ENCODE peak calls at places on chromosomes 7 and 10, in six cellular contexts. One of them, this sample, is unnamed.
A peak's percentile ranks its signal among the peaks of the same experiment; 100 is the strongest.

GRCh38 chr7:129778770-129779601 is 167.5 kb downstream of the NRF1 start:
- DNase-seq in AG10803: no peak
- DNase-seq in astrocyte of the cerebellum: no peak
- DNase-seq in epithelial cell of esophagus: peak; percentile 50
- DNase-seq in fibroblast of lung: no peak
- DNase-seq in mucosa of descending colon: no peak
- DNase-seq in this sample: no peak

GRCh38 chr10:77416327-77417135 is 221.1 kb downstream of the KCNMA1 start:
- DNase-seq in epithelial cell of esophagus: peak; percentile 46
- DNase-seq in fibroblast of lung: peak; percentile 95
- DNase-seq in mucosa of descending colon: no peak
- DNase-seq in AG10803: peak; percentile 95
- DNase-seq in astrocyte of the cerebellum: peak; percentile 76
- DNase-seq in this sample: no peak

GRCh38 chr10:94104316-94105060 is 110.8 kb downstream of the PLCE1 start:
- DNase-seq in fibroblast of lung: peak; percentile 26
- DNase-seq in mucosa of descending colon: no peak
- DNase-seq in astrocyte of the cerebellum: no peak
- DNase-seq in AG10803: no peak
- DNase-seq in epithelial cell of esophagus: peak; percentile 17
- DNase-seq in this sample: no peak

GRCh38 chr10:71218046-71218832 is 5.9 kb downstream of the UNC5B start:
- DNase-seq in fibroblast of lung: peak; percentile 84
- DNase-seq in astrocyte of the cerebellum: no peak
- DNase-seq in AG10803: peak; percentile 57
- DNase-seq in epithelial cell of esophagus: peak; percentile 76
- DNase-seq in mucosa of descending colon: no peak
- DNase-seq in this sample: no peak

GRCh38 chr7:152956006-152956405 is 196.5 kb downstream of the ACTR3B start:
- DNase-seq in mucosa of descending colon: no peak
- DNase-seq in astrocyte of the cerebellum: no peak
- DNase-seq in AG10803: no peak
- DNase-seq in fibroblast of lung: no peak
- DNase-seq in epithelial cell of esophagus: no peak
- DNase-seq in this sample: no peak

GRCh38 chr7:151793531-151793935 is 83.4 kb downstream of the PRKAG2 start:
- DNase-seq in epithelial cell of esophagus: no peak
- DNase-seq in astrocyte of the cerebellum: no peak
- DNase-seq in mucosa of descending colon: no peak
- DNase-seq in fibroblast of lung: no peak
- DNase-seq in AG10803: peak; percentile 25
- DNase-seq in this sample: no peak

GRCh38 chr10:30829921-30830671 is 200.5 kb upstream of the LYZL2 start:
- DNase-seq in epithelial cell of esophagus: peak; percentile 13
- DNase-seq in mucosa of descending colon: no peak
- DNase-seq in AG10803: peak; percentile 67
- DNase-seq in astrocyte of the cerebellum: no peak
- DNase-seq in fibroblast of lung: peak; percentile 36
- DNase-seq in this sample: no peak

GRCh38 chr7:114929570-114929969 is 7.7 kb downstream of the MDFIC start:
- DNase-seq in fibroblast of lung: no peak
- DNase-seq in epithelial cell of esophagus: no peak
- DNase-seq in astrocyte of the cerebellum: no peak
- DNase-seq in AG10803: no peak
- DNase-seq in mucosa of descending colon: no peak
- DNase-seq in this sample: no peak

GRCh38 chr7:141333459-141333858 is 217.8 kb upstream of the AGK start:
- DNase-seq in mucosa of descending colon: no peak
- DNase-seq in fibroblast of lung: no peak
- DNase-seq in AG10803: no peak
- DNase-seq in astrocyte of the cerebellum: no peak
- DNase-seq in epithelial cell of esophagus: no peak
- DNase-seq in this sample: no peak

GRCh38 chr7:23462846-23463245 is 7.4 kb downstream of the IGF2BP3 start:
- DNase-seq in mucosa of descending colon: no peak
- DNase-seq in fibroblast of lung: peak; percentile 64
- DNase-seq in epithelial cell of esophagus: peak; percentile 49
- DNase-seq in AG10803: peak; percentile 44
- DNase-seq in astrocyte of the cerebellum: no peak
- DNase-seq in this sample: no peak

GRCh38 chr7:93147358-93147757 is 827 bp downstream of the SAMD9L start:
- DNase-seq in fibroblast of lung: peak; percentile 69
- DNase-seq in AG10803: peak; percentile 56
- DNase-seq in mucosa of descending colon: no peak
- DNase-seq in astrocyte of the cerebellum: no peak
- DNase-seq in epithelial cell of esophagus: peak; percentile 21
- DNase-seq in this sample: no peak

GRCh38 chr10:78656815-78657621 is 411.7 kb upstream of the ZMIZ1 start:
- DNase-seq in epithelial cell of esophagus: no peak
- DNase-seq in AG10803: no peak
- DNase-seq in mucosa of descending colon: no peak
- DNase-seq in astrocyte of the cerebellum: no peak
- DNase-seq in fibroblast of lung: peak; percentile 62
- DNase-seq in this sample: no peak

GRCh38 chr10:102647433-102648268 is 3.4 kb downstream of the TRIM8 start:
- DNase-seq in AG10803: no peak
- DNase-seq in mucosa of descending colon: no peak
- DNase-seq in fibroblast of lung: no peak
- DNase-seq in epithelial cell of esophagus: no peak
- DNase-seq in astrocyte of the cerebellum: no peak
- DNase-seq in this sample: no peak

GRCh38 chr7:112668561-112668960 is 121.6 kb downstream of the TMEM168 start:
- DNase-seq in astrocyte of the cerebellum: no peak
- DNase-seq in mucosa of descending colon: no peak
- DNase-seq in AG10803: peak; percentile 14
- DNase-seq in fibroblast of lung: no peak
- DNase-seq in epithelial cell of esophagus: no peak
- DNase-seq in this sample: no peak

GRCh38 chr7:112669306-112669705 is 120.9 kb downstream of the TMEM168 start:
- DNase-seq in mucosa of descending colon: no peak
- DNase-seq in fibroblast of lung: no peak
- DNase-seq in epithelial cell of esophagus: peak; percentile 46
- DNase-seq in astrocyte of the cerebellum: no peak
- DNase-seq in AG10803: no peak
- DNase-seq in this sample: no peak

DNA sequence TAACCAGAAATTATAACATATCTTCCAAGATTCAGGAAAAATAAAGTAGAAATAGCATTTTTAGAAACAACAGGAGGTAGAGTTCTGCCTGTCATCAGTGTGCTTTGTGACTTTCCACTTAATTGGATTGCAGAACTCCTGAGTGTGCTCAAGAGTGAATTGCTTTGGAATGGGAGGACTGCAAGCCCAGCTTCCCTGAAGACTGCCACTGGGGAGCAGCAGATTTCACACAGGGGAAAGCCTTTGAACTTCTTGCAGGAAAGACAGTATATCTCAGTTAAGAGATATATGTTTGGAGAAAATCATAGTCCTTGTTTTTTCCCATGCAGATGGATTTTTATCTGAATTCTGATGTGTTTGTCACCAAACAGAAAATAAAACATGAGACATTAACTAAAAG is 124.5 kb downstream of the TMEM168 start:
- DNase-seq in epithelial cell of esophagus: peak; percentile 45
- DNase-seq in AG10803: peak; percentile 8
- DNase-seq in fibroblast of lung: no peak
- DNase-seq in mucosa of descending colon: no peak
- DNase-seq in astrocyte of the cerebellum: peak; percentile 11
- DNase-seq in this sample: no peak
- TF ChIP-seq CTCF in epithelial cell of esophagus: peak; percentile 64
- TF ChIP-seq CTCF in AG10803: no peak
- TF ChIP-seq CTCF in fibroblast of lung: peak; percentile 24
- TF ChIP-seq CTCF in mucosa of descending colon: peak; percentile 14
- TF ChIP-seq CTCF in astrocyte of the cerebellum: peak; percentile 43
- TF ChIP-seq CTCF in this sample: peak; percentile 45

GRCh38 chr7:127251048-127251451 is 1.7 kb downstream of the GRM8 start:
- DNase-seq in fibroblast of lung: no peak
- DNase-seq in mucosa of descending colon: no peak
- DNase-seq in astrocyte of the cerebellum: no peak
- DNase-seq in AG10803: no peak
- DNase-seq in epithelial cell of esophagus: no peak
- DNase-seq in this sample: no peak
- H3K4me3 ChIP-seq in fibroblast of lung: no peak overlapping the region
- H3K4me3 ChIP-seq in mucosa of descending colon: no peak overlapping the region
- H3K4me3 ChIP-seq in astrocyte of the cerebellum: no peak overlapping the region
- H3K4me3 ChIP-seq in AG10803: no peak overlapping the region
- H3K4me3 ChIP-seq in epithelial cell of esophagus: no peak overlapping the region
- H3K4me3 ChIP-seq in this sample: no peak overlapping the region

GRCh38 chr7:125899577-125899976 is 970.0 kb upstream of the POT1 start:
- DNase-seq in astrocyte of the cerebellum: no peak
- DNase-seq in fibroblast of lung: no peak
- DNase-seq in mucosa of descending colon: no peak
- DNase-seq in AG10803: no peak
- DNase-seq in epithelial cell of esophagus: no peak
- DNase-seq in this sample: no peak
- TF ChIP-seq CTCF in astrocyte of the cerebellum: no peak
- TF ChIP-seq CTCF in fibroblast of lung: no peak
- TF ChIP-seq CTCF in mucosa of descending colon: no peak
- TF ChIP-seq CTCF in AG10803: no peak
- TF ChIP-seq CTCF in epithelial cell of esophagus: no peak
- TF ChIP-seq CTCF in this sample: no peak

DNA sequence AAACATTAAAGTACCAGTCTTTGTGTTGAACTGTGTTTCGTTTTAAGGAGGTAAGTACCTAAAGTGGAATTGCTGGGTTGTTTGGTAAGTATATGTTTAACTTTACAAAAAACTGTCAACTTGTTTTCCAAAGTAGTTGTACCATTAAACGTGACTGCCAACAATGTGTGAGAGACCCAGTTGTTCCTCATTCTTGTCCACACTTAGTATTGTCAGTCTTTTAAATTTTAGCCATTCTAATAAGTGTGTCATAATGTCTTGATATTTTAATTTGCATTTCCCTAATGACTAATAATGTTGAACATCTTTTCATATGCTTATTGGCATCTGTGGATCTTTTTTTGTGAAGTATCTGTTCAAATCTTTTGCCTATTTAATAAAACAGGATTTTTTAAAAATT is 74.3 kb downstream of the POLL start:
- DNase-seq in mucosa of descending colon: no peak
- DNase-seq in AG10803: no peak
- DNase-seq in epithelial cell of esophagus: no peak
- DNase-seq in fibroblast of lung: no peak
- DNase-seq in astrocyte of the cerebellum: no peak
- DNase-seq in this sample: no peak
- H3K4me3 ChIP-seq in mucosa of descending colon: no peak overlapping the region
- H3K4me3 ChIP-seq in AG10803: no peak overlapping the region
- H3K4me3 ChIP-seq in epithelial cell of esophagus: no peak overlapping the region
- H3K4me3 ChIP-seq in fibroblast of lung: no peak overlapping the region
- H3K4me3 ChIP-seq in astrocyte of the cerebellum: no peak overlapping the region
- H3K4me3 ChIP-seq in this sample: no peak overlapping the region

GRCh38 chr10:27225011-27225590 is 15.5 kb downstream of the ACBD5 start:
- DNase-seq in AG10803: no peak
- DNase-seq in fibroblast of lung: no peak
- DNase-seq in mucosa of descending colon: no peak
- DNase-seq in epithelial cell of esophagus: no peak
- DNase-seq in astrocyte of the cerebellum: no peak
- DNase-seq in this sample: no peak
- TF ChIP-seq CTCF in AG10803: no peak
- TF ChIP-seq CTCF in fibroblast of lung: no peak
- TF ChIP-seq CTCF in mucosa of descending colon: no peak
- TF ChIP-seq CTCF in epithelial cell of esophagus: no peak
- TF ChIP-seq CTCF in astrocyte of the cerebellum: no peak
- TF ChIP-seq CTCF in this sample: no peak

GRCh38 chr10:22710139-22710745 is 4.1 kb downstream of the PIP4K2A start:
- DNase-seq in fibroblast of lung: no peak
- DNase-seq in astrocyte of the cerebellum: no peak
- DNase-seq in AG10803: no peak
- DNase-seq in mucosa of descending colon: no peak
- DNase-seq in epithelial cell of esophagus: no peak
- DNase-seq in this sample: no peak

GRCh38 chr10:22711373-22711772 is 3.0 kb downstream of the PIP4K2A start:
- DNase-seq in AG10803: no peak
- DNase-seq in epithelial cell of esophagus: no peak
- DNase-seq in fibroblast of lung: no peak
- DNase-seq in astrocyte of the cerebellum: no peak
- DNase-seq in mucosa of descending colon: no peak
- DNase-seq in this sample: no peak

GRCh38 chr10:22712959-22713852 is 1.2 kb downstream of the PIP4K2A start:
- DNase-seq in epithelial cell of esophagus: no peak
- DNase-seq in astrocyte of the cerebellum: no peak
- DNase-seq in fibroblast of lung: no peak
- DNase-seq in mucosa of descending colon: peak; percentile 74
- DNase-seq in AG10803: peak; percentile 27
- DNase-seq in this sample: no peak

GRCh38 chr10:22713853-22714523 is 390 bp downstream of the PIP4K2A start:
- DNase-seq in mucosa of descending colon: peak; percentile 76
- DNase-seq in AG10803: peak; percentile 27
- DNase-seq in fibroblast of lung: peak; percentile 30
- DNase-seq in epithelial cell of esophagus: no peak
- DNase-seq in astrocyte of the cerebellum: no peak
- DNase-seq in this sample: no peak

GRCh38 chr10:22712246-22712958 is 2.0 kb downstream of the PIP4K2A start:
- DNase-seq in fibroblast of lung: peak; percentile 68
- DNase-seq in mucosa of descending colon: no peak
- DNase-seq in astrocyte of the cerebellum: no peak
- DNase-seq in AG10803: peak; percentile 60
- DNase-seq in epithelial cell of esophagus: no peak
- DNase-seq in this sample: no peak
- H3K4me3 ChIP-seq in fibroblast of lung: peak overlapping the region; percentile 84
- H3K4me3 ChIP-seq in mucosa of descending colon: no peak overlapping the region
- H3K4me3 ChIP-seq in astrocyte of the cerebellum: peak overlapping the region; percentile 89
- H3K4me3 ChIP-seq in AG10803: peak overlapping the region; percentile 92
- H3K4me3 ChIP-seq in epithelial cell of esophagus: peak overlapping the region; percentile 84
- H3K4me3 ChIP-seq in this sample: peak overlapping the region; percentile 89

DNA sequence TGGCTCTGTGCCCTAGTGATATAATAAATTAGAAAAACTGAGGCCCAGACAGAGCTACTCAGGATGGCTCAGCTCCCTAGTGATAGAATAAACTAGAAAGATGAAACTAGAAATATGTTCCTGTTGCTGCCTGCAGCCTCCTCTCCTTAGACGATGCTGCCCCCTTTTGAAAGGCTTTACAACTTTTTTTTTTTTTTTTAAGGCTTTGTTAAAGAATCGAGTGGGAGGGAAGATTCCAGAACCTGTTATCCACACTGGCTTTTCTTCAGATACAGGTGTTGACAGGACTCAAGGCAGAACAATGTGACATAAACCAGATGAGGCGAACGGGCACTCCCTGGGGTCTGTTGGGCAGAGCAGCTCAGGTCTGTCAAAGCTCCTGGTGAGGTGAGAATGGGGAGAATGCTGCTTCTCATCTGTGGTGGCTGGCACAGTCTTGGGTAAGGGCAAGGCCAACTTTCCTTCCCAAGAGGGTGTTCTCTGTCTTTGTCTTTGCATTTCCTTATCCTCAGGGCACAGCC is 175.1 kb downstream of the COBL start:
- DNase-seq in epithelial cell of esophagus: peak; percentile 54
- DNase-seq in mucosa of descending colon: no peak
- DNase-seq in fibroblast of lung: peak; percentile 39
- DNase-seq in AG10803: peak; percentile 48
- DNase-seq in astrocyte of the cerebellum: peak; percentile 9
- DNase-seq in this sample: no peak
- TF ChIP-seq CTCF in epithelial cell of esophagus: peak; percentile 58
- TF ChIP-seq CTCF in mucosa of descending colon: no peak
- TF ChIP-seq CTCF in fibroblast of lung: peak; percentile 66
- TF ChIP-seq CTCF in AG10803: peak; percentile 77
- TF ChIP-seq CTCF in astrocyte of the cerebellum: peak; percentile 74
- TF ChIP-seq CTCF in this sample: peak; percentile 75